ENCODE peak calls at places on chromosomes 16 and 17, in ten cellular contexts. E is activated CD4-positive, alpha-beta T cell treated with anti-CD3 and anti-CD28 coated beads for 36 hours; W is activated naive CD4-positive, alpha-beta T cell treated with anti-CD3 and anti-CD28 coated beads, Interleukin-2, amount 50 U/mL, for 16 hours; D is iPS-NIHi11; Q is D721Med; O is SHP77; I is astrocyte of the spinal cord; F is MG63; X is HFF-Myc; T is CD8-positive, alpha-beta T cell. K is an unnamed sample.

GRCh38 chr17:70938311-70938710 is 769.0 kb downstream of the KCNJ2 start:
- DNase-seq in E (no peak), W (no peak), D (no peak), Q (no peak), O (peak; percentile 20), I (no peak), F (no peak), X (no peak), T (no peak), K (no peak)

GRCh38 chr16:50709061-50709695 is 15.8 kb downstream of the NOD2 start:
- DNase-seq in E (no peak), W (no peak), D (no peak), Q (no peak), O (no peak), I (no peak), F (no peak), X (no peak), T (no peak), K (no peak)

GRCh38 chr16:85171809-85172464 is 59.7 kb upstream of the CIBAR2 start:
- DNase-seq in E (no peak), W (no peak), D (no peak), Q (no peak), O (no peak), I (no peak), F (no peak), X (no peak), T (no peak), K (no peak)

GRCh38 chr17:57215317-57215716 is 41.0 kb upstream of the MSI2 start:
- DNase-seq in E (no peak), W (no peak), D (no peak), Q (no peak), O (no peak), I (no peak), F (no peak), X (no peak), T (no peak), K (no peak)

GRCh38 chr17:68299817-68300216 is 8.5 kb downstream of the ARSG start:
- DNase-seq in E (no peak), W (no peak), D (no peak), Q (no peak), O (no peak), I (no peak), F (no peak), X (no peak), T (no peak), K (no peak)

GRCh38 chr16:31016018-31016417 is 5.6 kb upstream of the STX1B start:
- DNase-seq in E (no peak), W (no peak), D (no peak), Q (no peak), O (no peak), I (no peak), F (no peak), X (no peak), T (no peak), K (no peak)

GRCh38 chr17:32955155-32955554 is 27.2 kb downstream of the TMEM98 start:
- DNase-seq in E (no peak), W (no peak), D (no peak), Q (no peak), O (no peak), I (no peak), F (no peak), X (no peak), T (no peak), K (no peak)

GRCh38 chr16:57536306-57537193 is at the start of gene CCDC102A:
- DNase-seq in E (peak; percentile 74), W (peak; percentile 49), D (peak; percentile 75), Q (no peak), O (no peak), I (peak; percentile 38), F (no peak), X (no peak), T (peak; percentile 53), K (peak; percentile 83)

GRCh38 chr17:57447357-57448019 is 191.2 kb downstream of the MSI2 start:
- DNase-seq in E (no peak), W (no peak), D (no peak), Q (no peak), O (no peak), I (no peak), F (no peak), X (no peak), T (no peak), K (no peak)

GRCh38 chr17:17042851-17043667 is 802 bp downstream of the MPRIP start:
- DNase-seq in E (peak; percentile 53), W (peak; percentile 26), D (no peak), Q (no peak), O (peak; percentile 47), I (peak; percentile 43), F (no peak), X (no peak), T (peak; percentile 47), K (peak; percentile 73)

GRCh38 chr16:31134091-31134571 is 1.4 kb downstream of the PRSS8 start:
- DNase-seq in E (no peak), W (no peak), D (peak; percentile 34), Q (no peak), O (no peak), I (no peak), F (no peak), X (no peak), T (no peak), K (no peak)

GRCh38 chr17:55463600-55463999 is 42.0 kb upstream of the MMD start:
- DNase-seq in E (no peak), W (no peak), D (no peak), Q (no peak), O (no peak), I (no peak), F (no peak), X (no peak), T (no peak), K (no peak)

GRCh38 chr16:50428742-50429141 is 60.0 kb upstream of the BRD7 start:
- DNase-seq in E (no peak), W (no peak), D (no peak), Q (no peak), O (no peak), I (no peak), F (no peak), X (no peak), T (no peak), K (no peak)

GRCh38 chr17:32673964-32674363 is 187.2 kb downstream of the CDK5R1 start:
- DNase-seq in E (no peak), W (no peak), D (no peak), Q (no peak), O (no peak), I (no peak), F (no peak), X (no peak), T (no peak), K (no peak)

GRCh38 chr17:63316100-63316499 is 130.0 kb downstream of the CYB561 start:
- DNase-seq in E (no peak), W (no peak), D (no peak), Q (no peak), O (no peak), I (no peak), F (no peak), X (no peak), T (no peak), K (no peak)

GRCh38 chr16:22424161-22424937 is 49.9 kb upstream of the CDR2 start:
- DNase-seq in E (no peak), W (no peak), D (no peak), Q (no peak), O (no peak), I (no peak), F (peak; percentile 98), X (no peak), T (no peak), K (no peak)

GRCh38 chr17:5500804-5501391 is 14.5 kb downstream of the MIS12 start:
- DNase-seq in E (peak; percentile 87), W (peak; percentile 70), D (peak; percentile 99), Q (peak; percentile 90), O (peak; percentile 81), I (peak; percentile 88), F (peak; percentile 80), X (no peak), T (peak; percentile 86), K (peak; percentile 89)

GRCh38 chr16:85279874-85280545 is 167.7 kb upstream of the CIBAR2 start:
- DNase-seq in E (no peak), W (no peak), D (no peak), Q (no peak), O (no peak), I (no peak), F (no peak), X (no peak), T (no peak), K (no peak)

GRCh38 chr16:66427036-66427446 is at the start of gene BEAN1:
- DNase-seq in E (no peak), W (no peak), D (peak; percentile 85), Q (no peak), O (no peak), I (no peak), F (peak; percentile 35), X (no peak), T (no peak), K (no peak)

GRCh38 chr17:64780096-64781012 is 118.2 kb upstream of the SMURF2 start:
- DNase-seq in E (peak; percentile 89), W (peak; percentile 77), D (peak; percentile 89), Q (no peak), O (no peak), I (no peak), F (no peak), X (no peak), T (peak; percentile 82), K (peak; percentile 93)

GRCh38 chr17:76027159-76027839 is at the start of gene EVPL:
- DNase-seq in E (no peak), W (no peak), D (peak; percentile 70), Q (no peak), O (no peak), I (no peak), F (no peak), X (no peak), T (no peak), K (no peak)